ENCODE peak calls at places on chromosomes 11 and 22, in seven cellular contexts. O is AG09309, R is A549, V is GM23248, G is aorta, N is astrocyte of the cerebellum, A is fibroblast of lung. D is an unnamed sample.

GRCh38 chr11:122686106-122686505 is 30.6 kb downstream of the UBASH3B start:
- DNase-seq in O (no peak), V (no peak), A (peak), R (no peak), G (no peak), N (no peak), D (peak)

GRCh38 chr11:34240150-34240494 is 117.7 kb downstream of the ABTB2 start:
- DNase-seq in N (no peak), V (no peak), A (peak), G (no peak), R (no peak), O (no peak), D (no peak)

GRCh38 chr11:11391796-11392195 is 38.7 kb upstream of the CSNK2A3 start:
- DNase-seq in R (peak), O (peak), N (peak), A (peak), G (no peak), V (peak), D (peak)

GRCh38 chr11:27902981-27903624 is 202.8 kb upstream of the BDNF start:
- DNase-seq in O (peak), A (peak), G (no peak), V (peak), R (peak), N (no peak), D (peak)

GRCh38 chr22:31945971-31946680 is 1.8 kb downstream of the YWHAH start:
- DNase-seq in V (peak), O (no peak), N (no peak), A (peak), R (no peak), G (no peak), D (no peak)

GRCh38 chr22:41364955-41365354 is 16.8 kb upstream of the TEF start:
- DNase-seq in G (no peak), N (no peak), A (no peak), V (no peak), O (no peak), R (no peak), D (no peak)

GRCh38 chr11:99069831-99070444 is 49.2 kb downstream of the CNTN5 start:
- DNase-seq in N (peak), V (no peak), O (no peak), R (no peak), G (peak), A (peak), D (no peak)

GRCh38 chr11:63020671-63021255 is 5.1 kb upstream of the SLC22A8 start:
- DNase-seq in O (no peak), N (no peak), R (peak), V (no peak), A (no peak), G (no peak), D (no peak)

GRCh38 chr11:130516175-130516867 is 67.9 kb downstream of the ADAMTS15 start:
- DNase-seq in R (no peak), A (no peak), N (no peak), V (no peak), O (no peak), G (no peak), D (no peak)

GRCh38 chr11:113082501-113082900 is 121.3 kb downstream of the NCAM1 start:
- DNase-seq in V (no peak), O (no peak), R (no peak), N (no peak), G (no peak), A (no peak), D (no peak)

GRCh38 chr11:122723106-122723505 is 67.6 kb downstream of the UBASH3B start:
- DNase-seq in N (no peak), O (no peak), A (peak), V (no peak), G (no peak), R (no peak), D (no peak)

GRCh38 chr22:31983911-31984661 is 39.8 kb downstream of the YWHAH start:
- DNase-seq in V (peak), A (no peak), G (no peak), O (no peak), R (no peak), N (no peak), D (no peak)

GRCh38 chr22:30221121-30221992 is 25.2 kb downstream of the LIF start:
- DNase-seq in A (no peak), O (no peak), R (no peak), G (no peak), V (no peak), N (no peak), D (no peak)

GRCh38 chr22:19232620-19233019 is 54.1 kb upstream of the SLC25A1 start:
- DNase-seq in O (no peak), N (no peak), V (no peak), G (no peak), A (peak), R (no peak), D (no peak)

GRCh38 chr11:129141748-129142475 is 50.2 kb downstream of the ARHGAP32 start:
- DNase-seq in R (no peak), G (no peak), V (peak), O (no peak), N (peak), A (peak), D (no peak)

GRCh38 chr11:77127969-77128691 is at the start of gene MYO7A:
- DNase-seq in N (no peak), O (no peak), G (peak), V (peak), R (no peak), A (no peak), D (no peak)
- H3K4me3 ChIP-seq in N (peak), O (peak), G (peak), V (peak), R (peak), A (peak), D (peak)

GRCh38 chr22:38412435-38413084 is 42.4 kb downstream of the KCNJ4 start:
- DNase-seq in R (no peak), G (peak), V (peak), A (no peak), O (no peak), N (no peak), D (no peak)

GRCh38 chr22:38414009-38414395 is 41.0 kb downstream of the KCNJ4 start:
- DNase-seq in A (no peak), G (peak), V (no peak), N (no peak), O (no peak), R (no peak), D (no peak)

GRCh38 chr22:38411016-38411415 is 44.0 kb downstream of the KCNJ4 start:
- DNase-seq in G (peak), V (no peak), O (no peak), N (no peak), A (no peak), R (no peak), D (no peak)

GRCh38 chr22:38415046-38415445 is 40.0 kb downstream of the KCNJ4 start:
- DNase-seq in R (no peak), G (peak), N (no peak), A (no peak), V (no peak), O (no peak), D (no peak)

DNA sequence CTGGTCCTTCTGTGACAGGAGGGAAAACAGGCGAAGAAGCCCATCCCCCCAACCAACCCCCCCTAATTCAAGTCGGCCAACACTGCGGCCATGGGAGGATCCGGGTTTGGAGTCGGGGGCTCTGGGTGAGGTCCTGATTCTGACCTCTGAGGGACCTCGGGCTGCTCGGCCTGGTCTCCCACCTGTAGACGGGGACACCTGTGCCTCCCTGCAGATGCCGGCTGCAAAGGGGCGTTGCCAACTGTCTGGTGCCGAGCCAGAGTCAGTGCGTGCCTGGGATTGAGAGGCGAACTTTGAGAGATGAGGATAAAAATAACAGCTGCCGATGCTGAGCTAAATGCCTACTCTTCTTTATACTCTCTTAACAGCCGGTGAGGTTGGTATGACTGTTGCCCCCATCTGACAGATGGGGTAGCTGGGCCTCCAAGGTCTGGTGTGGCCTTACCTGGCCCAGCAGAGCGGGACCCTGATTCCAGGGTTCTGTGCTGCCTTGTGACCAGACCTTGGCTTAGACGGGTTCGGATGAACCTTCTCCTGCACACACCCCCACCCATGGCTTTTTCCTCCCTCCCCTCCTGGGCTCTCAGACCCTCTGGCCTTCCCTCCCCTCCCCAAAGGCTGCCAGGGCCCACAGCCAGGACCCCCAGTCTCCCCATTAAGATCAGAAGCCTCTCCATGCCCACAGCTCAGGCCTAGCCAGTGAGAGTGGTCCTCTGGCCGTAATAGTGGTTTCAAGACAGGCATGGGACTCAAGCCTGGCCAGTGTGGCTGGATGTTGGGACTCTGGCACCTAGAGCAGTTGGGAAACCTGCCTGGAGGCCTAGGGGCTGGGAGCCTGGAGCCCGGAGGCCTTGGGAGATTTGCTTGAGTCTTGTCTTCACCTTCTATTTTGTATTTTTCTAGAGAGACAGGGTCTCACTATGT is 41.7 kb downstream of the KCNJ4 start:
- DNase-seq in A (no peak), O (no peak), G (peak), V (peak), N (no peak), R (no peak), D (no peak)
- H3K4me3 ChIP-seq in A (no peak), O (no peak), G (no peak), V (no peak), N (no peak), R (no peak), D (no peak)

GRCh38 chr22:49355206-49355920 is 472.3 kb downstream of the BRD1 start:
- DNase-seq in N (no peak), G (no peak), A (no peak), V (no peak), R (no peak), O (no peak), D (no peak)

GRCh38 chr22:49359061-49359460 is 468.6 kb downstream of the BRD1 start:
- DNase-seq in A (no peak), G (no peak), V (no peak), O (no peak), N (no peak), R (no peak), D (no peak)

GRCh38 chr22:49354516-49355205 is 473.0 kb downstream of the BRD1 start:
- DNase-seq in V (no peak), N (no peak), R (no peak), O (no peak), G (no peak), A (no peak), D (no peak)

GRCh38 chr22:49358041-49358440 is 469.6 kb downstream of the BRD1 start:
- DNase-seq in G (no peak), V (no peak), R (no peak), N (no peak), O (no peak), A (no peak), D (no peak)

DNA sequence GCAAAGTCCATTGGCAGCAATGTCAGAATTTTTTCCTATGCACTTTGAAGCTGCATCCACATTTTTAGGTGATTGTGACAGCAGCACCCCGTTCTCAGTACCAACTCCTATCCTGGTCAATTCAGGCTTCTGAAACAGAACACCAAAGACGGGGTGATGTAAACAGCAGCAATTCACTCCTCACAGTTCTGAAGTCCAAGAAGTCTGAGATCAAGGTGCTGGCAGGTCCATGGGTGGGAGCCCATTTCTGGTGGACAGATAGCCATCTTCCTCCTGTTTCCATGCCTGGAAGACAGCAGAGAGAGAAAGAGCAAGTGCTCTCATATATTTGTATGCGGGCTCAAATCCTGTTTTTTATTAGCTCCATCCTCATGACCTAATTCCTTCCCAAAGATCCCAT is 471.2 kb downstream of the BRD1 start:
- DNase-seq in O (no peak), G (no peak), A (no peak), V (no peak), N (no peak), R (no peak), D (no peak)
- H3K4me3 ChIP-seq in O (no peak), G (no peak), A (no peak), V (no peak), N (no peak), R (no peak), D (no peak)

DNA sequence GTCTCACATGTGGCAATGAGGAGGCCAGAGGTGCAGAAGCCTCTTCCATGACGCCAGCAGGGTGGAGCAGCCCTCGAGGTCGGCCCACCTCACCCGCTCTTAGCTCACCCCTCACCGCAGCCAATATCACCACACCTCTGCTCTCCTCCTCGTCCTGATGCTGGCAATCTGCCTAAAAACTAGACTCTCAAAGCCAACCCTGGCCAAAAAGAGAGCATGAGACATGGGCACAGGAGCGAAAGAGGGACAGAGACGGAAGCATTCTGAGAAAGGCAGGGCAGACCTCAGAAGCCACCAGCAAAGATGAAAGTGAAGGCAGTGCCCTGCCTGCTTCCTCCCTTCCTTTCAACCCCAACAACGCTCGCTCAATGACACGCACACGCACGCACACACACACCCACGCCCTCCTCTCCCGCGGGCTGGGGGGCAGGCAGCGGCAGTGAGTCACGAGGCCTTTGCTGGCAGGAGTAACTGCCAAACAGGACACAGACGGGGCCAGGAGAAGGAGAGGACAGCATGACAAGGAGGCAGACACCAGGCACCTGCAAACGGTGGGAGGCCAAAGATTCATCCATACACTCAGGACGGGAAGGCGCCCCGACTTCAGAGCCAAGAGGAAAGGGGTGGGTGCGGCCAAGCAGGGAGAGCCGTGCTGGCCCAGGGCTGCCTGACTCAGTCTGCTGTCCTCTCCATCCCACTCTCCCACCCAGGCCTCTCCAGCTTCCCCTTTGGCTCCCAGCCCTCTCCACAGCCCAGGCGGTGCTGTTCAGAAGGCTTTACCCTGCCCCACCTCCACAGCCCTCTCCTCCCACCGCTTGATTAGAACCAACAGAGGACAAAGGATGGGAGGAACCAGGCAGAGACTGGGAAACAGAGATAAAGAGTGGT is 11.4 kb downstream of the IGSF9B start:
- DNase-seq in A (peak), R (no peak), N (no peak), V (peak), G (no peak), O (no peak), D (no peak)
- H3K4me3 ChIP-seq in A (no peak), R (no peak), N (no peak), V (no peak), G (no peak), O (no peak), D (no peak)

DNA sequence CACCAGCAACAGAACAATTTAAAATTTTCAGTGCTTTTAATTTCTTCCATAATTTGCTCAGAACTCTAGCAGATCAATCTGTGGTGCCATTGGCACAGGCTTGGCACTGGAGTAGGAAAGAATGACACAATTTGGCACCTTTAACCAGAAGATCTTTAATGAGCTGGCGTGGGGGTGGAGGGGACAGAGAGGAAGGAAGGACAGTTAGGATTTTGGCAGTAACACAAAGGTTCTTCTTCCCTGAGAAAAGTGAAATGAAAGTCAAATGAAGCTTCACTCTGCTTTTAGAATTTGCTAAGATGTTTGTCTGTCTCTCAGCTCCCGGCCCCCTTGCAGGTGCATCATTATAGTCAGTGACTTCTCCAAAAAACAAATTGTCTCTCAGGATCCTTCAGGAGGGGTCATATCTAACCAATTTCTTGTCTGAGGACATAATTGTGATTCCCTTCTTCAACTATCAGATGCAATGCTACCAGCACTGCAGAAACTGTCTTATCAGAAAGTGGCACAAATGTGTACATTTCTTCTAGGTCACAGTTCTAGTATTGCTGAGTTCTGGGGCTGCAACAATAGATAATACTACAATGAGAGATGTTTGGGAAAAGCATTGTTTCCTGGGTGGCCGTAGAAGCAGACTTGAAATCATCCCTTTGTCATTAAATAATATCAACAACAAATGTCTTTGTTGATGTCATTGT is 66.8 kb downstream of the CSTPP1 start:
- DNase-seq in V (peak), N (no peak), G (no peak), R (no peak), A (no peak), O (no peak), D (no peak)
- H3K4me3 ChIP-seq in V (no peak), N (no peak), G (no peak), R (no peak), A (no peak), O (no peak), D (no peak)

GRCh38 chr11:86719781-86720463 is 47.5 kb upstream of the ME3 start:
- DNase-seq in A (peak), N (peak), G (no peak), O (no peak), V (peak), R (peak), D (peak)
- H3K4me3 ChIP-seq in A (no peak), N (no peak), G (no peak), O (no peak), V (peak), R (no peak), D (no peak)

DNA sequence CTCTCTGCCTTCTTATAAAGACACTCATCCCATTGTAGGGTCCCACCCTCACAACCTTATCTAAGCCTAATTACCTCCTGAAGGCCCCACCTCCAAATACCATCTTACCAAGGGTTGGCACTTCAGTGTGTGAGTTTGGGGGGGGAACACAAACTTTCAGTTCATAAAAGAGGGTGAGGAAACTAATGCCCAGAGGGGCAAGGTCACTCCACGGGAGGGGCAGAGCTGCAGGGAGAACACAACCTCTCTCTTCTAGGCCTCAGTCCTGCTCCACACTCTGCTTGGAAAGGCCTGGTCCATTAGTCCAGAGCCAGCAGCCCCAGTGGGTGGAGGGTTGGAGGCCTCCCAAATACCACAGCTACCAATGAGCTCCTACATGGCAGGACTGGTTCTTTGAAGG is 2.7 kb upstream of the BATF2 start:
- DNase-seq in O (no peak), G (no peak), N (no peak), V (no peak), R (no peak), A (no peak), D (no peak)
- H3K4me3 ChIP-seq in O (no peak), G (no peak), N (no peak), V (no peak), R (no peak), A (no peak), D (no peak)

GRCh38 chr22:39504071-39504470 is 2.0 kb downstream of the MIEF1 start:
- DNase-seq in O (no peak), N (no peak), V (no peak), R (no peak), G (peak), A (no peak), D (no peak)
- H3K4me3 ChIP-seq in O (no peak), N (no peak), V (peak), R (no peak), G (no peak), A (no peak), D (peak)

DNA sequence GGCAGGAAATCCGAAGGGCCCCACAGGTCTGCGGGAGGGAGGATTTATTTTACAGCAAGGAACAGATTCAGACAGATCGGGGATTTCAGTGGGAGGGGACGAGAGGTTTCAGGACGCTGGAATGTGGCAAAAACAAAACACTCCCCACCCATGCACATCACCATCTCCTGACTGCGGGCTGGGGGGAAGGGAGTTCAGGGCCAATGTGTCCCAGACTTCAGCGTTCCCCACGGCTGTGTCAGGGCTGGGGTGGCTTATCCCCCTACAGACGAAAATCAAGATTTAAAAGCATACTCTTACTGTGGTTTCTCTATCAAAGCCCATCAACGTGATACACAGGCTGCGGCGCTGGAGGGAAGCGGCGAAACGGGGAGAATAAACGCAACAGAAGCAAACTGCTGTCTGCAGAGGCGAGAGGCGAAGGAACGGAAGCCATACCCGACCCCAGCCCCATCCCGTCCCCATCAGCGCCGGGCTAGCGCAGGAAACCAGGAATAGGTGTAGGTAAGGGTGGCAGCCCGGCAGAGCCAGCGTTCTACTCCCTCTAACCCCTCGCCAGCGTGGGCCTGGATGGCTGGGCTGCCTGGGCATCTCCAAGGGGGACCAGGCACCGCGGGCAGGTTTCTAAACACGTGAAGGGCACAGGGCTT is 2.7 kb downstream of the TENM4 start:
- DNase-seq in V (peak), A (peak), O (no peak), G (peak), N (no peak), R (no peak), D (no peak)
- H3K4me3 ChIP-seq in V (peak), A (peak), O (peak), G (peak), N (peak), R (peak), D (peak)